ENCODE peak calls at places on chromosomes 6 and 20, in nine cellular contexts. H is adipocyte, V is sigmoid colon, U is PC-9, M is foreskin keratinocyte, G is tibial nerve, W is pancreas, P is tibial artery, Z is cardiac muscle cell. L is an unnamed sample. For H3K4me1, the result is how much of the 10 kb centered on the place peaks cover.

GRCh38 chr6:125196613-125197012 is 43.0 kb downstream of the TPD52L1 start:
- DNase-seq in W (no peak), P (no peak), H (no peak), Z (no peak), G (no peak), U (no peak), V (no peak), M (no peak), L (no peak)

GRCh38 chr6:136547336-136547735 is 2.9 kb downstream of the MAP7 start:
- DNase-seq in H (peak), W (no peak), P (no peak), G (no peak), M (no peak), V (no peak), Z (peak), U (no peak), L (no peak)

GRCh38 chr6:26157150-26157837 is 70.1 kb downstream of the HFE start:
- DNase-seq in U (peak), W (peak), V (no peak), Z (peak), P (peak), H (peak), M (peak), G (peak), L (no peak)

GRCh38 chr6:1552296-1552761 is 57.4 kb upstream of the FOXC1 start:
- DNase-seq in G (no peak), Z (no peak), U (no peak), W (no peak), V (no peak), M (no peak), P (no peak), H (peak), L (peak)

GRCh38 chr20:21508230-21509078 is 5.4 kb downstream of the NKX2-2 start:
- DNase-seq in Z (no peak), G (no peak), V (no peak), P (no peak), W (no peak), U (no peak), H (no peak), M (no peak), L (no peak)

GRCh38 chr6:100116409-100117194 is 122.6 kb upstream of the MCHR2 start:
- DNase-seq in M (peak), U (peak), H (peak), W (no peak), V (no peak), Z (peak), G (peak), P (no peak), L (no peak)

GRCh38 chr6:143516700-143517446 is 5.4 kb upstream of the FUCA2 start:
- DNase-seq in P (no peak), H (no peak), V (no peak), W (no peak), U (no peak), G (no peak), M (no peak), Z (no peak), L (no peak)

GRCh38 chr20:51831891-51832675 is 29.8 kb upstream of the SALL4 start:
- DNase-seq in P (no peak), M (no peak), U (no peak), Z (no peak), V (no peak), H (peak), G (no peak), W (no peak), L (no peak)

GRCh38 chr6:5996701-5997419 is 9.9 kb downstream of the NRN1 start:
- DNase-seq in Z (peak), M (no peak), V (no peak), G (no peak), H (peak), U (no peak), W (no peak), P (no peak), L (no peak)

GRCh38 chr6:145539831-145540230 is 195.5 kb downstream of the EPM2A start:
- DNase-seq in H (peak), P (no peak), M (peak), U (no peak), Z (no peak), W (no peak), G (no peak), V (no peak), L (no peak)

GRCh38 chr6:42453027-42453648 is 1.4 kb upstream of the TRERF1 start:
- DNase-seq in H (peak), W (peak), G (peak), Z (peak), U (peak), M (peak), V (peak), P (peak), L (peak)

GRCh38 chr6:13417954-13418353 is 69.4 kb downstream of the GFOD1 start:
- DNase-seq in Z (no peak), V (no peak), M (no peak), W (no peak), U (no peak), H (no peak), P (no peak), G (no peak), L (no peak)
- H3K4me1 ChIP-seq in Z (under half), V (under half), M (under half), W (under half), U (under half), H (under half), P (half or more), G (under half), L (half or more)

DNA sequence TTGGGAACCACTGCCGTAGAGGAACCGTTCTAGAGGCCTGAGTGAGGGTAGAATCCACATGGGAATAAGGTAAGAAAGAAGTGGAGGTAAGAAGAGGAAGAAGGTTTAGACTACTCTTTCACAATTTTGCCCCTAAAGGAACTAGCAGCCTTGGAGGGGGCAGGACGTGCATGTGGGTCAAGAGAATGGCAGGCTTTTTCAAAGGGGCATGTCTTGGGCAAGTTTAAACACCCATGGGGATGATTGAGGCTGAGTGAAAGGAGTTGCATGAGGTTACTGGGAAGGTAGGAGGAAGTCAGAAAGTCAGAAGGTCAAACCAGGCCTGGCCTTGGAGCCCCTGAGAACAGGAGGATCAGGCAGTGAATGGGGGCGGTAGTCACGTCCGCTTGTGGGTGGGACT is 10.2 kb downstream of the ADA start:
- DNase-seq in U (no peak), H (no peak), P (no peak), M (no peak), W (no peak), G (no peak), V (no peak), Z (no peak), L (no peak)
- H3K4me1 ChIP-seq in U (under half), H (under half), P (under half), M (under half), W (under half), G (under half), V (under half), Z (under half), L (under half)

GRCh38 chr20:4153251-4153650 is 137.9 kb upstream of the RNF24 start:
- DNase-seq in Z (no peak), G (no peak), V (peak), P (no peak), U (no peak), H (no peak), W (peak), M (no peak), L (no peak)

GRCh38 chr20:4151991-4152695 is 136.8 kb upstream of the RNF24 start:
- DNase-seq in U (no peak), H (peak), V (peak), P (no peak), G (no peak), W (peak), Z (no peak), M (no peak), L (no peak)

GRCh38 chr20:4151342-4151741 is 136.0 kb upstream of the RNF24 start:
- DNase-seq in V (no peak), M (no peak), H (no peak), Z (no peak), P (no peak), W (peak), U (no peak), G (no peak), L (no peak)

GRCh38 chr20:4153661-4154238 is 138.4 kb upstream of the RNF24 start:
- DNase-seq in P (no peak), G (no peak), Z (no peak), V (peak), W (peak), U (no peak), M (no peak), H (no peak), L (no peak)

DNA sequence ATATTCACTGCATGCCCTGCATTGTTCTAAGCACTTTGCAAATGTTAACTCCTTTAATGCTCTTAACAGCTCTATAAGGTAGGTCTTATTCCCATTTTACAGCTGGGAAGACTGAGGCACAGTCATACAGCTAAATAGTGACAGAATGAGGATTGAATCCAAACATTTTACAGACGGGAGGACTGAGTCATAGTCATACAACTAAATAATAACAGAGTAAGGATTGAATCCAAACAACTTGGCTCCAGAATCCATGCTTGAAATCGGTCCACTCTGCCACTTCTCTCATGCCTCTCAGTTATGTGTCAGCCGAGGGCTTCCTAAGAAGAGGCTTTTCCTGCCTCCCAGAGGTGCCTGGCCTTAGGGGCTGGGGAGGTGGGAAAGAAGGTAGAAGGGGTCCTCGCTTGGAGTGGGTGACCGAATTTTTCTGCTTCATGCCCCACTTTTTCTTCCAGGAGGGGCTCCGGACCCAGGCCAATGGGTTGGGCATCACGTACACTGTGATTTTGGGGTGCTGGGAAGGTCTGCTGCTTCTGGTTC is 137.4 kb upstream of the RNF24 start:
- DNase-seq in U (no peak), M (no peak), H (no peak), Z (no peak), G (no peak), V (peak), P (no peak), W (peak), L (no peak)
- H3K4me1 ChIP-seq in U (under half), M (under half), H (under half), Z (under half), G (under half), V (under half), P (under half), W (under half), L (under half)

DNA sequence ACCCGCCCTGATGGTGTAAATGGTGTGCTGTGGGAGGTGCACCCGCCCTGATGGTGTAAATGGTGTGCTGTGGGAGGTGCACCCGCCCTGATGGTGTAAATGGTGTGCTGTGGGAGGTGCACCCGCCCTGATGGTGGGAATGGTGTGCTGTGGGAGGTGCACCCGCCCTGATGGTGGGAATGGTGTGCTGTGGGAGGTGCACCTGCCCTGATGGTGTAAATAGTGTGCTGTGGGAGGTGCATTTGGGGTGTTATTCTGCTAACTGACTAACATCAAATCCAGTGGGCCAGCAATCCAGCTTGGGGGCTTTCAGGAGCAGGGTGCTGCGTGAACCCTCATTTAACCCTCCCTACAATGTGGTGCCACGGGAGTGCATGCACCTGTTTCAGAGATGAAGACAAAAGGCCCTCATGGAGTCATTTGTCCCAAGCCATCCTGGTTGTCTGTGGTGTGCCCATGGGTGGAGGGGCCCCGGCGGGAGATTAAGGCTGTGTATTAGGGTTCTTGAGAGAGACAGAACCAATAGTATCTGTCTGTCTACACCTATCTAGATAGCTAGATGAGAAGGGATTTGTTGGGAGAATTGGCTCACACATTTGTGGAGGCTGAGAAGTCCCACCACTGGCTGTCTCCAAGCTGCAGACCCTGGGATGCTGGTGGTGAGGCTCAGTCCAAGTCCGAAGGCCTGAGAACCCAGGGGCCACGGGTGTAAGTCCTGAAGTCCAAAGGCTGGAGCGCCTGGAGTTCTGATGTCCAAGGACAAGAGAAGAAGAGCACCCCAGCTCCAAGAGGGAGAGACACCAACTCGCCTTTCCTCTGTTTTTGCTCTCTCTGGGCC is 39.2 kb downstream of the TMEM242 start:
- DNase-seq in P (no peak), M (no peak), G (no peak), Z (no peak), U (no peak), H (no peak), V (no peak), W (no peak), L (no peak)
- H3K4me1 ChIP-seq in P (under half), M (under half), G (under half), Z (under half), U (under half), H (under half), V (under half), W (under half), L (under half)

DNA sequence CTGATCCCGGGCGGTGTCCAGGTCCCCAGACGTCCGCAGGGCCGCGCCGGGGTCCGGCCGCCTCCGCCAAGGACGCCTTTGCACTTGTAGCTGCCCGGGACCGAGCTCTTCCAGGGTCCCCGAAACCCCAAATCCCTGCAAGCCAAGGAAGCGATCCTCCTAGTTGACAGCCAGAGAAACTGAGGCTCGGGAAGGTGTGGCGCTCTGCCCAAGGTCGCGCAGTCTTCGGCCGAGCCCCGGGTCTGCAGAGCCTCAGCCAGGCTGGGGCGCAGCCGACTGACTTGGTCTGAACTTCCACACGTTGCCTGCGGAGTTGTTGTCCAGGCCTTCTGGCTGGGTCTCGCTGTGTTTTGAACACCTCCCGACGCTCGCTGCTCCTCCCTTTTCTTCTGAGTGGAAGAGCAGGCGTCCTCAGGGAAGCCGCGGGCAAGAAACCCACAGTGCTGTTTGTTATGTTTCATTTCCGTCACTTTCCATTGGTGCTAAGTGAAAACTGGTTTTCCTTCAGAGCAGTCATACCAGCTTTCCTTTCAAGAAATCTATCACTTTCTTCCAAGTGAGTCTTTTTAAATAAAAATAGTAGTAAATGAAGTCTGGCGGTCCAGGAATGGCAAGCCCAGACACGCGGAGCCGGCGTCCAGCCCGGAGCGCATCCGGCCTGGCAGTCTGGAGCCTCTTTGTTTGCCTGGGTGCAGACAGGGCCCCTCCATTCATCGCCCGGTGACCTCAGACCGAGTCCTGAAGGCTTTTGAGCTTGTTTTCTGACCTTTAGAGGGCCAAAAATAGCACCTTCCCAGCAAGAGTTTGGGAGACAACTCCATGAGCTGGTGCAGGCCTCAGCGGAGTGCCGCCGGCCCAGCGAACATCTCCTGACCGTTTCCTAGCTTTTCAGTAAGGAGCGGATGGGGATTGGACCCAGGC is 698 bp downstream of the FAM210B start:
- DNase-seq in H (peak), Z (peak), W (peak), M (peak), G (peak), V (peak), U (peak), P (peak), L (peak)
- H3K4me1 ChIP-seq in H (under half), Z (under half), W (under half), M (under half), G (under half), V (under half), U (under half), P (under half), L (under half)

GRCh38 chr20:47970282-47970903 is 185.1 kb upstream of the SULF2 start:
- DNase-seq in V (no peak), P (no peak), U (peak), Z (no peak), W (no peak), H (no peak), M (no peak), G (no peak), L (no peak)

GRCh38 chr20:47969426-47969825 is 184.1 kb upstream of the SULF2 start:
- DNase-seq in M (no peak), G (no peak), W (no peak), H (no peak), U (no peak), P (no peak), V (no peak), Z (no peak), L (no peak)

GRCh38 chr20:47973519-47974233 is 188.4 kb upstream of the SULF2 start:
- DNase-seq in Z (no peak), U (peak), M (no peak), H (no peak), P (no peak), W (no peak), V (no peak), G (no peak), L (no peak)

GRCh38 chr20:47972916-47973309 is 187.6 kb upstream of the SULF2 start:
- DNase-seq in P (no peak), Z (no peak), M (no peak), V (no peak), U (no peak), H (no peak), W (no peak), G (no peak), L (no peak)

GRCh38 chr20:47971321-47971781 is 186.1 kb upstream of the SULF2 start:
- DNase-seq in W (no peak), P (no peak), H (no peak), V (no peak), Z (no peak), M (no peak), G (no peak), U (peak), L (no peak)
- H3K4me1 ChIP-seq in W (under half), P (under half), H (under half), V (under half), Z (under half), M (under half), G (under half), U (half or more), L (under half)

L was measured in gastrocnemius medialis.